ENCODE peak calls at places on chromosomes 7 and 10, in four cellular contexts. H is GM12878, I is HCT116, Z is K562. G is an unnamed sample.

GRCh38 chr10:44671321-44671720 is 239.8 kb upstream of the TMEM72 start:
- DNase-seq in I (no peak), Z (no peak), H (no peak), G (no peak)

GRCh38 chr10:87862644-87863101 is 660 bp downstream of the KLLN start:
- DNase-seq in I (no peak), Z (peak; percentile 22), H (no peak), G (no peak)

GRCh38 chr7:51300762-51301674 is 15.6 kb downstream of the COBL start:
- DNase-seq in I (no peak), H (no peak), Z (no peak), G (no peak)

GRCh38 chr7:5479133-5479745 is 55.6 kb upstream of the TNRC18 start:
- DNase-seq in H (no peak), I (no peak), Z (no peak), G (no peak)

GRCh38 chr7:103640031-103640779 is 194.2 kb upstream of the SLC26A5 start:
- DNase-seq in Z (no peak), H (no peak), I (no peak), G (no peak)

GRCh38 chr7:140044251-140044650 is 18.5 kb downstream of the PARP12 start:
- DNase-seq in H (no peak), I (no peak), Z (no peak), G (no peak)

GRCh38 chr7:83655951-83656556 is 7.1 kb upstream of the SEMA3E start:
- DNase-seq in I (peak; percentile 50), Z (peak; percentile 14), H (peak; percentile 7), G (peak; percentile 11)

GRCh38 chr7:137454169-137455166 is 110.9 kb upstream of the PTN start:
- DNase-seq in I (no peak), Z (peak; percentile 59), H (no peak), G (peak; percentile 5)

GRCh38 chr7:107582906-107583305 is 2.9 kb downstream of the BCAP29 start:
- DNase-seq in H (no peak), I (no peak), Z (no peak), G (no peak)

GRCh38 chr10:106513328-106513727 is 651.2 kb downstream of the SORCS1 start:
- DNase-seq in H (no peak), I (no peak), Z (no peak), G (no peak)

GRCh38 chr10:103731609-103732270 is 123.6 kb downstream of the SH3PXD2A start:
- DNase-seq in H (no peak), Z (no peak), I (no peak), G (no peak)

GRCh38 chr10:46019541-46020343 is 10.7 kb downstream of the NCOA4 start:
- DNase-seq in H (no peak), I (no peak), Z (no peak), G (no peak)

GRCh38 chr7:153027904-153028303 is 268.4 kb downstream of the ACTR3B start:
- DNase-seq in Z (no peak), H (no peak), I (no peak), G (no peak)

GRCh38 chr7:23246540-23246939 is at the start of gene GPNMB:
- DNase-seq in Z (no peak), I (no peak), H (no peak), G (peak; percentile 77)

GRCh38 chr7:22667562-22668239 is 59.3 kb upstream of the IL6 start:
- DNase-seq in H (no peak), I (peak; percentile 6), Z (no peak), G (peak; percentile 80)

GRCh38 chr7:23594879-23595604 is 2.1 kb upstream of the CCDC126 start:
- DNase-seq in Z (no peak), I (peak; percentile 52), H (peak; percentile 98), G (no peak)

GRCh38 chr10:124175701-124176100 is 82.3 kb upstream of the CHST15 start:
- DNase-seq in H (no peak), Z (no peak), I (no peak), G (no peak)

GRCh38 chr10:27618036-27618615 is 114.0 kb downstream of the RAB18 start:
- DNase-seq in Z (no peak), H (no peak), I (no peak), G (no peak)

GRCh38 chr10:72126184-72126871 is 38.0 kb upstream of the SPOCK2 start:
- DNase-seq in Z (peak; percentile 27), H (no peak), I (peak; percentile 40), G (no peak)

GRCh38 chr7:27423290-27423689 is 180.7 kb downstream of the EVX1 start:
- DNase-seq in Z (no peak), H (no peak), I (no peak), G (no peak)

GRCh38 chr10:4663162-4663992 is 162.6 kb upstream of the AKR1E2 start:
- DNase-seq in I (peak; percentile 97), Z (peak; percentile 22), H (peak; percentile 15), G (peak; percentile 95)

GRCh38 chr7:30702200-30702599 is 19.9 kb upstream of the CRHR2 start:
- DNase-seq in Z (no peak), I (no peak), H (no peak), G (no peak)

GRCh38 chr10:17675638-17676037 is 31.7 kb downstream of the STAM start:
- DNase-seq in H (no peak), I (no peak), Z (no peak), G (no peak)

GRCh38 chr10:113099431-113100298 is 149.6 kb downstream of the TCF7L2 start:
- DNase-seq in H (no peak), I (no peak), Z (no peak), G (no peak)

GRCh38 chr7:127322351-127322750 is 69.6 kb upstream of the GRM8 start:
- DNase-seq in I (no peak), Z (no peak), H (no peak), G (no peak)

GRCh38 chr10:57917019-57917418 is 350.7 kb downstream of the IPMK start:
- DNase-seq in I (no peak), H (no peak), Z (no peak), G (no peak)

GRCh38 chr7:95772771-95773581 is 622 bp downstream of the DYNC1I1 start:
- DNase-seq in Z (no peak), I (no peak), H (no peak), G (no peak)

GRCh38 chr10:48587819-48588218 is 17.1 kb downstream of the ARHGAP22 start:
- DNase-seq in H (no peak), Z (no peak), I (no peak), G (no peak)

GRCh38 chr10:110850099-110850498 is 21.6 kb upstream of the PDCD4 start:
- DNase-seq in I (no peak), H (no peak), Z (no peak), G (no peak)
- TF ChIP-seq JUND in I (no peak), H (no peak), Z (no peak), G (no peak)

GRCh38 chr10:35640474-35640873 is 1.6 kb downstream of the FZD8 start:
- DNase-seq in I (no peak), H (no peak), Z (peak; percentile 75), G (peak; percentile 71)
- TF ChIP-seq JUND in I (no peak), H (no peak), Z (no peak), G (no peak)

GRCh38 chr10:62795093-62795492 is 9.4 kb upstream of the ADO start:
- DNase-seq in H (no peak), I (no peak), Z (no peak), G (no peak)

GRCh38 chr10:62792261-62792660 is 12.3 kb upstream of the ADO start:
- DNase-seq in I (no peak), Z (no peak), H (no peak), G (no peak)

GRCh38 chr10:62794306-62794705 is 10.2 kb upstream of the ADO start:
- DNase-seq in Z (no peak), I (no peak), H (no peak), G (no peak)

GRCh38 chr10:62790571-62790970 is 13.9 kb upstream of the ADO start:
- DNase-seq in I (no peak), H (no peak), Z (no peak), G (no peak)

GRCh38 chr10:62795750-62796149 is 8.8 kb upstream of the ADO start:
- DNase-seq in Z (no peak), I (no peak), H (no peak), G (no peak)
- TF ChIP-seq JUND in Z (no peak), I (no peak), H (no peak), G (no peak)

DNA sequence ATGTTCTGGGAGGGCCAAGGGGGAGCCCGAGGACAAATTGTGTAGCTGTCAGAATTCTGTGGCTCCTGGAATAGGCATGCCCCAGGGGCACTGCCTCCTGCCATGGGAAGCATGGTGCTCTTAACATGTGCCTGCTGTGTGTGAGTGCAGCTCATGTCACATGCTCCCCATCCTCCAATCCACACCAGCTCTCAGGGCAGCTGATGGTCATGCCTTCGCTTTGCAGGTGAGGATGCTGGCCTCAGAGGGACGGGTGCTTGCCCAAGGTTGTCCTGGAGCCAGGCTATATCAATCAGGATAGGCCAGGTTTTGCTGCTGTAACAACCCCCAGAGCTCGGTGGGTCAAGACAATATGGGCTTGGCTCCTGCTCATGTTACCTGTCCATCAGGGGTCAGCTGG is 303.4 kb downstream of the RPS24 start:
- DNase-seq in H (no peak), Z (no peak), I (no peak), G (no peak)
- TF ChIP-seq JUND in H (no peak), Z (no peak), I (no peak), G (no peak)